ENCODE peak calls at places on chromosomes 7 and 10, in four cellular contexts. X, S, M and E are unnamed samples.

GRCh38 chr10:63554666-63555065 is 33.5 kb downstream of the REEP3 start:
- DNase-seq in M (no peak), S (peak; percentile 99), X (no peak), E (peak; percentile 60)

GRCh38 chr10:116689744-116690143 is 52.6 kb downstream of the HSPA12A start:
- DNase-seq in X (no peak), M (no peak), S (no peak), E (no peak)

GRCh38 chr10:132785433-132786278 is at the start of gene NKX6-2:
- DNase-seq in X (no peak), M (no peak), S (peak; percentile 16), E (no peak)

GRCh38 chr10:76111986-76112825 is 680.8 kb downstream of the LRMDA start:
- DNase-seq in S (no peak), M (no peak), X (no peak), E (no peak)

GRCh38 chr10:114970515-114970914 is 32.5 kb downstream of the TRUB1 start:
- DNase-seq in M (no peak), S (no peak), X (no peak), E (no peak)

GRCh38 chr7:159158888-159159405 is 14.3 kb upstream of the VIPR2 start:
- DNase-seq in X (no peak), S (no peak), M (no peak), E (no peak)

GRCh38 chr10:75461672-75462649 is 30.5 kb downstream of the LRMDA start:
- DNase-seq in X (no peak), S (no peak), M (no peak), E (no peak)

GRCh38 chr10:128631801-128632241 is 505.6 kb upstream of the MKI67 start:
- DNase-seq in S (peak; percentile 9), X (no peak), M (no peak), E (no peak)

GRCh38 chr7:70434376-70434775 is 697.6 kb upstream of the GALNT17 start:
- DNase-seq in M (no peak), X (no peak), S (no peak), E (no peak)

GRCh38 chr10:6778992-6779701 is 199.1 kb upstream of the PRKCQ start:
- DNase-seq in S (peak; percentile 98), X (no peak), M (no peak), E (no peak)

GRCh38 chr10:67612577-67613537 is 83.1 kb downstream of the CTNNA3 start:
- DNase-seq in X (no peak), S (peak; percentile 90), M (no peak), E (peak; percentile 70)

GRCh38 chr10:25064401-25064800 is 48.0 kb downstream of the THNSL1 start:
- DNase-seq in M (no peak), X (no peak), S (no peak), E (no peak)

GRCh38 chr10:101238732-101239105 is 9.5 kb upstream of the LBX1 start:
- DNase-seq in S (no peak), X (no peak), M (no peak), E (no peak)

GRCh38 chr10:103111031-103111917 is 81.8 kb downstream of the NT5C2 start:
- DNase-seq in X (no peak), S (peak; percentile 37), M (no peak), E (no peak)

GRCh38 chr7:159088016-159088865 is 56.4 kb downstream of the VIPR2 start:
- DNase-seq in X (no peak), M (no peak), S (no peak), E (no peak)

GRCh38 chr10:130359711-130360110 is 223.5 kb downstream of the GLRX3 start:
- DNase-seq in X (no peak), M (no peak), S (no peak), E (no peak)

GRCh38 chr10:102646610-102647432 is 2.5 kb downstream of the TRIM8 start:
- DNase-seq in X (no peak), S (no peak), M (no peak), E (no peak)

GRCh38 chr7:98836811-98837631 is 32.8 kb downstream of the TMEM130 start:
- DNase-seq in X (no peak), M (peak; percentile 19), S (no peak), E (no peak)

GRCh38 chr7:155860840-155861479 is 48.7 kb upstream of the SHH start:
- DNase-seq in S (peak; percentile 43), M (no peak), X (no peak), E (no peak)

GRCh38 chr7:11613292-11613930 is 218.6 kb downstream of the THSD7A start:
- DNase-seq in M (no peak), X (no peak), S (no peak), E (no peak)

GRCh38 chr10:56547163-56547562 is 186.1 kb upstream of the ZWINT start:
- DNase-seq in S (no peak), X (no peak), M (no peak), E (no peak)

GRCh38 chr7:75817112-75817511 is 3.5 kb upstream of the CCL24 start:
- DNase-seq in X (no peak), S (no peak), M (no peak), E (no peak)

GRCh38 chr7:92761391-92762098 is 74.8 kb downstream of the CDK6 start:
- DNase-seq in X (no peak), S (no peak), M (no peak), E (no peak)

GRCh38 chr7:43439631-43440401 is 143.1 kb upstream of the STK17A start:
- DNase-seq in M (no peak), S (peak; percentile 46), X (no peak), E (no peak)

GRCh38 chr7:44431091-44431608 is 59.3 kb downstream of the NUDCD3 start:
- DNase-seq in S (peak; percentile 30), M (no peak), X (no peak), E (peak; percentile 2)

GRCh38 chr10:36880898-36881297 is 244.5 kb upstream of the ANKRD30A start:
- DNase-seq in X (no peak), S (peak; percentile 14), M (no peak), E (no peak)

DNA sequence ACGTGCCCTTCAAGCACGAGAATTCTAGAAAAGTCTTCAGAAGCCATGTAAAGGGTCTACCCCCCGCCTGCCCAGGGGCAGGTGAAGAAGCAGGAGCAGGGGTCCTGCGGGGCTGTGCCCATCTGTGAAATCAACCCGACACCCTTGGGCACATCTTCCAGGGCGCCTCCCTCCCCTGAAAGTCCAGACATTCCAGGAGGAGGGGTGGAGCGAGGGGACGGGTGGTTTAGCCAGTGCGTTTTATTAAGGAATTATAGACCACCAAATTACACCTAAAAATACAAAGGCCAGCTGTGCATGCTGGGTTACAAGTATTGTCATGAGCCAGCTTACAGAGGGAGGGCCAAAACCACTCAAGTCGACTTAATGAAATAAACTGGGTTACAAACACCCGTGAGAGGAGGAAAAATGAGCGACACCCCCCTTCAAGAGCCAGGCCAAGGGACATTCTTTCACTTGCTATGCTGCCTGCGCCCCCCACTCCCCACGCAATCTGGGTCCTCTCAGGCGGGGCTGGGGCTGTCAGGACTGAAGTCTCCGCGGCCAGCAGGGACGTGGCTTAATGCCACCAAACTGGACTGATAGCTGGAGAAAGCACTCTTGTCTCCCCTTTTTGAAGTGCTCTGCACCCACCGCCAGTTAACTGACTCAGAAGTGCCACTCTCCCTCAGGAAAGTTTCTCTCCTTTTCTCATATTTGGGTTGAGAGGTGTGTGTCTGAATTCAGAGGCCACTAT is 360.3 kb downstream of the FRMD4A start:
- DNase-seq in X (no peak), M (no peak), S (no peak), E (no peak)
- H3K4me3 ChIP-seq in X (peak overlapping the region; percentile 55), M (peak overlapping the region; percentile 14), S (no peak overlapping the region), E (no peak overlapping the region)

DNA sequence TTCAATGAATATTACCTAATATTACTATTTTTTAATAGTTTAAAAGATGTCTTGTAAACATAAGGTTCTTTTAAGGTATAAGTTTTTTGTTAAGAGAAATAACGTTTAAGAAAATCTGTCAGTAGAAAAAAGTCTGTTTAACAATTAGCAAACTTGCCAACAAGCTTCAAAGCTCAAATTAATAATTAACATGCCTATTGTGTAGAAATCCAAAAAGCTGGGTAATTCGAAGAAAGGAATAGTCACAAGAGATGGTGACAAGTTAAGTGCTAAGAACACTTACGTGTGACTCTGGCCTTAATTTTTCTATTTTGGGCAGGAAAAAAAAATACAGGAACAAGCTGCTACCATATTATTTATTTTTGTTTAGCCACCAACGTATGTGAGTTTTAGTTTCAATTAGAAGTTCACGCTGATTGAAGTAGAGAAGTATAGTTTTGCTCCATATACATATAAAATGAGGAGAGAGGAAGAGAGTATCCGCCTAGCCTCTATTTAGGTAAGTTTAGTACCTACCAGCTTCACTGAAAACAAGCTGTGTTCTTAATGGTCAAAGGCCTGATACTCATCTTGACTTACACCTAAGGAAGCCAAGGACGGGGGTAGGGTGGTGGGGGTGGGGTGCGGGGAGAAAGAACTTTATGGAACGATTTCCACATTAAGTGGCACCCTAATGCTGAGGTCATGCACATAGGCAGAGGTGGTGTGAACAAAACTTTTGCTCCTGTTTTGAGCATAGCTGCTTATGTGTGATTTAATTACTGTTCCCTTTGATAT is 43.4 kb upstream of the AGBL3 start:
- DNase-seq in X (no peak), M (no peak), S (no peak), E (no peak)
- H3K4me1 ChIP-seq in X (peaks cover 47% of the 10 kb centered on the region), M (peaks cover 23% of the 10 kb centered on the region), S (no peaks in the 10 kb centered on the region), E (peaks cover 7% of the 10 kb centered on the region)

DNA sequence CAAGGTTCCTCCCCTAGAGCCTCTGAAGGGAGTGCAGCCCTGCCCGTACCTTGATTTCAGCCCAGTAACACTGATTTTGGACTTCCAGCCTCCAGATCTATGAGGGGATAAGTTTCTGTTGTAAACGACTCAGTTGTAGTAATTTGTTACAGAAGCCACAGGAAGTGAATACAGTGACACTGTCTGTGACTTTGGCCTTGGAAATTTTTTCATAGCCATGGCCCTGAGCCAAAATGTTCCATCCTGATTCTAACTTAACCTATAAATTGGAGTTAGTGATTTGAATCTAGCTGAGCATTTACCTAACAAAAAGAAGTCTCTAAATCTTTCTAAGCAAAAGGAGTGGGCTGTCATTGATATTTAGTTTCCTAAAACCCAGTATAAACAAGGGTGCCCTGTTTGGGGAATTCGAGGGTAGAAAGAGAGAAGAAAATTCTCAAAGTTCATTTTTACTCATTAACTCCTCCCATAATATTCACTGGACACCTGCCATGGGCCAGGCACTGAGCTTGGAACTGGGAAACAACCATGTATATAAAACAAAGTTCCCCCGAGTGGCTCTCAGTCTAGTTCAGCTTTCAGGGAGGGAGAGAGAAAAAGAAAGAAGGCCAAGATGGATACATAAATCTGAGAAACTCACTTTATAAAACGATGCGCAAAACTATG is 162.3 kb downstream of the SKIDA1 start:
- DNase-seq in M (no peak), X (no peak), S (no peak), E (no peak)
- H3K27ac ChIP-seq in M (peak overlapping the region; percentile 73), X (no peak overlapping the region), S (no peak overlapping the region), E (no peak overlapping the region)

GRCh38 chr10:13706175-13706574 is 119.4 kb downstream of the PRPF18 start:
- DNase-seq in X (no peak), M (no peak), S (no peak), E (no peak)
- H3K4me3 ChIP-seq in X (no peak overlapping the region), M (peak overlapping the region; percentile 74), S (peak overlapping the region; percentile 58), E (no peak overlapping the region)

DNA sequence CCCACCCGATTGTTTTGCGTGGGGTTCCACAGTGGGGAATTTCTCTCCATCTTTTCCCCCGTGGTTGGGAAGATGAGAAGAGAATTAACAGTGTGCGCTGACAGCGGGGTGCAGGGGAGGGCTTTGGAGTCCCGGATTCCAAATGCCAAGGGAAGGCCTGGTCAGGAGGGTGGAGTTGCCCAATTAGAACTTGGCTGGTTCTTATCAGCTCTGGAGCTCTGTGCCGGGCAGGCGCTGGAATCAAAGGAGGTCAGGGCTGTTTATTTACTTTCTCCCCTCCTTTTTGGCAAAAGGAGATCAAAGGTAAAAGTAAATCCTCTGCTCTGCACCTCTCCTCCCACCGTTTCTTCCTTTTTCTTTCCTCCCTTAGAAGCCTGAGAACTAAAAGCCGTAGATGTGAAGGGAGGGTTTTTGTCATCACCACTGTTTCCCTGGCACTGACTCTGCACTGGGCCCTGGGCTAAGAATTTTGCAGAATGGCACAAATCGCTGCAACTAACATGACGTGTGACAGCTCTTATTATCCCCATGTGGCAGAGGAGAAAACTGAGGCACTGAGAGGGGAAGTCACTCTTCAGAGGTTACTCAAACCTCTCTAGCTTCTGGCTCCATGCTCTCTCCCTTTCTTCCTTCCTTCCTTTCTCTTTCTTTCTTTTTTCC is 95.2 kb upstream of the ZNF716 start:
- DNase-seq in X (no peak), S (no peak), M (peak; percentile 42), E (no peak)
- H3K4me1 ChIP-seq in X (no peaks in the 10 kb centered on the region), S (no peaks in the 10 kb centered on the region), M (peaks cover 14% of the 10 kb centered on the region), E (no peaks in the 10 kb centered on the region)